ENCODE peak calls at places on chromosomes 2 and 18, in nine cellular contexts. V is H54; E is stimulated activated CD8-positive, alpha-beta memory T cell treated with anti-CD3 and anti-CD28 coated beads, Interleukin-4, amount 100 ng/mL, for 1 hour; U is neural progenitor cell; H is NCI-H1105; T is A549; F is putamen; P is NCI-H2029 treated with DMSO at 0.1 percent for 48 hours; J is G401. M is an unnamed sample.
A peak's percentile ranks its signal among the peaks of the same experiment; 100 is the strongest.

GRCh38 chr2:47907097-47907781 is 941 bp upstream of the FBXO11 start:
- DNase-seq in V (no peak), E (no peak), U (peak; percentile 20), H (no peak), T (peak; percentile 25), F (no peak), P (no peak), J (peak; percentile 23), M (no peak)

GRCh38 chr2:235944591-235944990 is 223.6 kb downstream of the GBX2 start:
- DNase-seq in V (no peak), E (no peak), U (no peak), H (no peak), T (no peak), F (no peak), P (no peak), J (no peak), M (no peak)

GRCh38 chr18:75799449-75800330 is 372.2 kb upstream of the SMIM21 start:
- DNase-seq in V (no peak), E (no peak), U (no peak), H (no peak), T (no peak), F (no peak), P (no peak), J (no peak), M (no peak)

GRCh38 chr2:183078163-183078466 is 432 bp upstream of the DUSP19 start:
- DNase-seq in V (peak; percentile 18), E (no peak), U (no peak), H (peak; percentile 53), T (no peak), F (no peak), P (no peak), J (no peak), M (no peak)

GRCh38 chr18:49645836-49646235 is 84.0 kb downstream of the LIPG start:
- DNase-seq in V (no peak), E (no peak), U (no peak), H (no peak), T (no peak), F (no peak), P (no peak), J (peak; percentile 71), M (peak; percentile 63)

GRCh38 chr2:128684523-128684922 is 365.9 kb upstream of the HS6ST1 start:
- DNase-seq in V (no peak), E (no peak), U (no peak), H (no peak), T (no peak), F (no peak), P (no peak), J (no peak), M (no peak)

GRCh38 chr18:44901283-44901682 is 220.6 kb downstream of the SETBP1 start:
- DNase-seq in V (no peak), E (no peak), U (no peak), H (no peak), T (no peak), F (no peak), P (no peak), J (no peak), M (peak; percentile 68)

GRCh38 chr2:705971-706511 is 28.8 kb upstream of the TMEM18 start:
- DNase-seq in V (no peak), E (no peak), U (no peak), H (no peak), T (no peak), F (no peak), P (no peak), J (no peak), M (no peak)

GRCh38 chr18:67788784-67789545 is 272.4 kb upstream of the DSEL start:
- DNase-seq in V (no peak), E (no peak), U (no peak), H (no peak), T (no peak), F (no peak), P (no peak), J (no peak), M (no peak)